ENCODE peak calls at places on chromosomes 16 and 17, in four cellular contexts. K is gastrocnemius medialis, I is WERI-Rb-1, P is endothelial cell of umbilical vein. A is an unnamed sample.
A peak's percentile ranks its signal among the peaks of the same experiment; 100 is the strongest.

GRCh38 chr17:9824094-9824493 is 1.6 kb upstream of the GLP2R start:
- DNase-seq in P (no peak), K (no peak), I (no peak), A (no peak)

GRCh38 chr16:55856950-55857349 is 18.2 kb downstream of the CES5A start:
- DNase-seq in I (no peak), K (no peak), P (no peak), A (no peak)

GRCh38 chr16:82630219-82630618 is 3.5 kb downstream of the CDH13 start:
- DNase-seq in P (no peak), I (no peak), K (no peak), A (no peak)

GRCh38 chr17:82636626-82637598 is 11.3 kb downstream of the WDR45B start:
- DNase-seq in I (no peak), P (peak; percentile 22), K (no peak), A (no peak)

GRCh38 chr17:47120521-47121095 is 68.5 kb downstream of the CDC27 start:
- DNase-seq in I (no peak), P (no peak), K (no peak), A (no peak)

GRCh38 chr17:9408381-9408780 is 167.2 kb downstream of the STX8 start:
- DNase-seq in I (no peak), K (no peak), P (no peak), A (no peak)

GRCh38 chr17:72466199-72466598 is 345.4 kb downstream of the SOX9 start:
- DNase-seq in K (no peak), I (no peak), P (no peak), A (peak; percentile 56)

GRCh38 chr16:83715217-83715920 is 92.4 kb upstream of the HSBP1 start:
- DNase-seq in P (peak; percentile 28), I (peak; percentile 25), K (no peak), A (no peak)

GRCh38 chr17:72661093-72661944 is 431.2 kb downstream of the SLC39A11 start:
- DNase-seq in K (no peak), I (no peak), P (no peak), A (no peak)

GRCh38 chr16:78503501-78504110 is 404.2 kb downstream of the WWOX start:
- DNase-seq in K (peak; percentile 26), I (peak; percentile 56), P (peak; percentile 20), A (peak; percentile 30)

GRCh38 chr16:22373662-22374310 is 633 bp downstream of the CDR2 start:
- DNase-seq in P (peak; percentile 56), K (peak; percentile 11), I (peak; percentile 82), A (peak; percentile 65)

GRCh38 chr17:43814714-43815113 is 18.2 kb downstream of the MPP3 start:
- DNase-seq in P (peak; percentile 63), K (no peak), I (no peak), A (no peak)

GRCh38 chr17:57935833-57936807 is 19.1 kb downstream of the CUEDC1 start:
- DNase-seq in P (no peak), I (peak; percentile 97), K (peak; percentile 50), A (no peak)

GRCh38 chr16:11639925-11640899 is 28.0 kb upstream of the SNN start:
- DNase-seq in P (peak; percentile 18), I (peak; percentile 32), K (peak; percentile 90), A (no peak)

GRCh38 chr16:64621616-64622015 is 500.2 kb downstream of the CDH11 start:
- DNase-seq in P (no peak), K (no peak), I (no peak), A (no peak)

GRCh38 chr17:75105269-75106080 is 4.3 kb upstream of the ARMC7 start:
- DNase-seq in K (no peak), P (peak; percentile 95), I (peak; percentile 91), A (no peak)

GRCh38 chr17:6677946-6678345 is 26.4 kb downstream of the C17orf100 start:
- DNase-seq in K (no peak), P (no peak), I (no peak), A (no peak)
- H3K27me3 ChIP-seq in K (peaks cover 4% of the 10 kb centered on the region), P (peaks cover 7% of the 10 kb centered on the region), I (peaks cover 10% of the 10 kb centered on the region), A (peaks cover 1% of the 10 kb centered on the region)

DNA sequence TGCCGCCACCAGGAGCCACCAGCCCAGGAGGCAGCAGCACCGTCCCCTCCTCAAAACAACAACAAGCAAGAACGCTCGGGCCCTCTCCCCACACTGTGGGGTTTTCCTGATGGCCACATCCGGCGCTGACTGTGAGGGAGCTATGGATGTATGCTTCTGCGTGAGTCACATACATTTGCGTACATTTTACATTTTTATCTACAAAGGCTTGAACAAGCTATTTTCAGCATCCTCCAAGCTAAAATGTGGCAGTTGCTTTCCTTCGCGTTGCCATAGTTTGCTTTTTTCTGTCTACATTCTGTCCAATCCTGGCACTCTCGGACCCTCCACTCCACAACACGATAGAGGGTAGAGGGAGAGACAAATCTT is 2.0 kb upstream of the ABR start:
- DNase-seq in K (no peak), P (no peak), I (no peak), A (no peak)
- H3K27me3 ChIP-seq in K (peaks cover 18% of the 10 kb centered on the region), P (no peaks in the 10 kb centered on the region), I (no peaks in the 10 kb centered on the region), A (no peaks in the 10 kb centered on the region)

DNA sequence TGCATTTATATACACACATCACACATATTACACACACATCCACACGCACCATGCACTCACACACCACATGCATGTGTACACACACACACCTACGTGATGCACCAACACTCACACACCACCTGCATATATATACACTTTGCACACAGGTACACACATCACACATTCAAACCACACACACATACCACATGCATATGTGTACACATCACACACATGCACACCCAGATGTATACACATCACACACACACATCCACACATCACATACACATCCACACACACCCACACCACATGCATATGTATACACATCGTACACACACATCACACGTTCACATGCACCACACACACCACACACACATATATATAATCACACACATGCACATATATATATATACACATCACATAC is 281.8 kb downstream of the IRF8 start:
- DNase-seq in P (no peak), I (no peak), K (no peak), A (no peak)
- H3K27me3 ChIP-seq in P (no peaks in the 10 kb centered on the region), I (no peaks in the 10 kb centered on the region), K (no peaks in the 10 kb centered on the region), A (no peaks in the 10 kb centered on the region)

GRCh38 chr17:71432378-71433315 is 688.2 kb upstream of the SOX9 start:
- DNase-seq in K (no peak), P (no peak), I (no peak), A (no peak)
- H3K27me3 ChIP-seq in K (no peaks in the 10 kb centered on the region), P (no peaks in the 10 kb centered on the region), I (peaks cover 46% of the 10 kb centered on the region), A (no peaks in the 10 kb centered on the region)

DNA sequence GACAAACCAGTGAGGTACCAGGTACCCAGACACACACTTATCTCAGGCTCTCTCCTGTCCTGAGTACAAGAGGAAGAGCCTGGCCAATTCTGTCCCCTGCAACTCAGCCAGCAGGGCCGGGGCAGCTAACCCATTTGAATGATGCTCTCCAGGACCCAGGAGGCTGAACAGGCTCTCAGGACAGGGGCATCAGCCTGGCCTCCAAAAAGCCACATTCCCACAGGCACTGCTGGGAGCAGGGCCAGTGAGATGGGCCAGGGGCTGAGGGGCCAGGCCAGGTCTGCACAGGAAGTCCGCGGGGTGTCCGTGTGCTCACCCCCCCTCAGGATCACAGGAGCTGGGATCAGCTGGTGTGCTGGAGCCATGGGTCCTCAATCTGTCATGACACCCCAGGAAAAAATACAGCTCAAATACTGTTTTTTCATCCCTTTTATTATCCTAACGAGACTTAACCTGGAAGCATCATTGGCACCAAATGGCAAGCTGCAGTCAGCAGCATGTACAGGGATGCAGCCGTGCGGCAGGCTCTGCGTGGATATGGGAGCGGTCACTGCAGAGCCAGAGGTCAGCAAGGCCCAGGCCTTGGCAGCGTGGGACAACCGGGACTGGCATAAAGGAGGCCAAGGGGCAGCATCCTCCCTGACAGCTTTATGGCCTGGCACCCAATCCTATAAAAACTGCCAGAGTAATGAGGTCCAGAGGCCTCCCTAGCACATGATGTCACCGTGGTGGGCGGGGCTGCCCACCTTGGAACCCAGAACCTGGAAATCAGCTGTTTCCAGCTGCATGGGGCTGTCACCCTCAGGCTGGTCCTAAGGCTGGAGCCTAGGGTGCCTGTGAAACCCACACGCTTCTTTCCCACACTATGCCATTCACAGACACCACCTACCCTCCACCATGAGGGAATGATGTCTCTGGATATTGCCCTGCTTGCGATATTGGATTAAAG is 276.7 kb downstream of the C16orf95 start:
- DNase-seq in I (no peak), K (no peak), P (no peak), A (no peak)
- H3K27me3 ChIP-seq in I (no peaks in the 10 kb centered on the region), K (peaks cover 2% of the 10 kb centered on the region), P (peaks cover 8% of the 10 kb centered on the region), A (no peaks in the 10 kb centered on the region)

GRCh38 chr16:3029499-3030127 is 5.8 kb downstream of the THOC6 start:
- DNase-seq in I (no peak), K (no peak), P (no peak), A (peak; percentile 59)

GRCh38 chr16:3030128-3030871 is 6.4 kb downstream of the BICDL2 start:
- DNase-seq in K (no peak), P (no peak), I (no peak), A (no peak)

GRCh38 chr16:3027983-3028715 is 4.3 kb downstream of the THOC6 start:
- DNase-seq in I (peak; percentile 93), K (peak; percentile 50), P (peak; percentile 70), A (peak; percentile 87)

GRCh38 chr16:3027488-3027795 is 3.6 kb downstream of the THOC6 start:
- DNase-seq in I (no peak), P (no peak), K (no peak), A (no peak)

GRCh38 chr16:3028716-3029319 is 5.0 kb downstream of the THOC6 start:
- DNase-seq in K (no peak), P (no peak), I (peak; percentile 63), A (no peak)
- H3K27me3 ChIP-seq in K (peaks cover 37% of the 10 kb centered on the region), P (peaks cover 34% of the 10 kb centered on the region), I (peaks cover 52% of the 10 kb centered on the region), A (peaks cover 6% of the 10 kb centered on the region)

GRCh38 chr17:30422171-30422570 is 43.4 kb downstream of the CPD start:
- DNase-seq in K (no peak), I (no peak), P (no peak), A (no peak)

GRCh38 chr17:30421592-30421991 is 42.9 kb downstream of the CPD start:
- DNase-seq in K (no peak), P (no peak), I (no peak), A (no peak)

GRCh38 chr17:30429155-30429554 is 48.1 kb upstream of the GOSR1 start:
- DNase-seq in K (no peak), P (no peak), I (no peak), A (no peak)

GRCh38 chr17:30427611-30428010 is 48.9 kb downstream of the CPD start:
- DNase-seq in K (no peak), I (no peak), P (no peak), A (no peak)

DNA sequence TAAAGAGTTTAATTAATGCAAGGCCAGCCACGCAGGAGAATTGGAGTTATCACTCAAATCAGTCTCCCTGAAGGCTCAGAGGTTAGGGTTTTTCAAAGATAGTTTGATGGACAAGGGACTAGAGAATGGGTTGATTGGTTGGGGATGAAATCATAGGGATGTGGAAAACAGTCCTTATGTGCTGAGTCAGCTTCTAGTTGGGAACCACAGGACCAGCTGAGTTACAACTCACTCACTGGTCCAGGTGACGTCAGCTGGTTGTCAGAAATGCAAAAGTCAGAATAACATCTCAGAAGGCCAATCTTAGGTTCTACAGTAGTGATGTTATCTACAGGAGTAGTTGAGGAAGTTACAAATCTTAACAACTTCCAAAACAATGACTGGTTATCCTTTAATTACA is 47.6 kb downstream of the CPD start:
- DNase-seq in I (no peak), K (no peak), P (no peak), A (no peak)
- H3K27me3 ChIP-seq in I (no peaks in the 10 kb centered on the region), K (no peaks in the 10 kb centered on the region), P (no peaks in the 10 kb centered on the region), A (no peaks in the 10 kb centered on the region)

DNA sequence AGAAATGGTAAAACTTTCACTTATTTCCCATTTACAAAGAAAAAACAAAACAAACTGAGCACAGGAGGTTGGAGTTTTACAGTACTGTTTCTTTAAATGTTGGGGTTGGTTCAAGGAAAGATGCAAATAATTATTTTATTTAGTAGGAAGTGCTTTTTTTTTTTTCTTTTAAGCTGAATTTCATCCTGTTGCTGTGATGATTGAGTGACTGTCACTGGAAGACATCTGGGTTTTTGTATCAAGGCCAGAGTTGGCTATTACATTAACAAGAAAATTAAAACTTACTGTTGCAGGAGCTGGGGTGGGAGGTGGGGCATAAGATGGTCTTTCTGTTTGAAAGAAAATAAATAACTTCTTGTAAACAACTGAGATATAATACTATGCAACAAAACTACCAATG is 2.3 kb downstream of the SMARCE1 start:
- DNase-seq in P (no peak), K (no peak), I (no peak), A (no peak)
- H3K27me3 ChIP-seq in P (no peaks in the 10 kb centered on the region), K (no peaks in the 10 kb centered on the region), I (no peaks in the 10 kb centered on the region), A (no peaks in the 10 kb centered on the region)

A was measured in GM06990.